ENCODE peak calls at places on chromosomes 11 and 22, in four cellular contexts. D is B cell, Q is suprapubic skin, N is GM10248. Y is an unnamed sample.

GRCh38 chr11:121039971-121040613 is 16.2 kb downstream of the TBCEL start:
- DNase-seq in D (no peak), Q (no peak), N (no peak), Y (no peak)

GRCh38 chr11:21866781-21867180 is 326.1 kb upstream of the ANO5 start:
- DNase-seq in D (no peak), Q (no peak), N (no peak), Y (no peak)

GRCh38 chr11:110710520-110711381 is 1.5 kb downstream of the ARHGAP20 start:
- DNase-seq in D (peak), Q (peak), N (peak), Y (peak)

GRCh38 chr11:74397531-74398243 is 546 bp downstream of the PGM2L1 start:
- DNase-seq in D (peak), Q (no peak), N (peak), Y (no peak)

GRCh38 chr22:24407278-24407665 is 20.1 kb upstream of the ADORA2A start:
- DNase-seq in D (no peak), Q (peak), N (no peak), Y (no peak)

GRCh38 chr11:114441921-114442320 is 2.7 kb downstream of the REXO2 start:
- DNase-seq in D (no peak), Q (no peak), N (no peak), Y (no peak)

GRCh38 chr11:47004595-47005033 is 68.1 kb downstream of the CSTPP1 start:
- DNase-seq in D (no peak), Q (peak), N (no peak), Y (peak)

GRCh38 chr11:108538022-108538424 is 39.8 kb upstream of the POGLUT3 start:
- DNase-seq in D (no peak), Q (no peak), N (no peak), Y (no peak)

DNA sequence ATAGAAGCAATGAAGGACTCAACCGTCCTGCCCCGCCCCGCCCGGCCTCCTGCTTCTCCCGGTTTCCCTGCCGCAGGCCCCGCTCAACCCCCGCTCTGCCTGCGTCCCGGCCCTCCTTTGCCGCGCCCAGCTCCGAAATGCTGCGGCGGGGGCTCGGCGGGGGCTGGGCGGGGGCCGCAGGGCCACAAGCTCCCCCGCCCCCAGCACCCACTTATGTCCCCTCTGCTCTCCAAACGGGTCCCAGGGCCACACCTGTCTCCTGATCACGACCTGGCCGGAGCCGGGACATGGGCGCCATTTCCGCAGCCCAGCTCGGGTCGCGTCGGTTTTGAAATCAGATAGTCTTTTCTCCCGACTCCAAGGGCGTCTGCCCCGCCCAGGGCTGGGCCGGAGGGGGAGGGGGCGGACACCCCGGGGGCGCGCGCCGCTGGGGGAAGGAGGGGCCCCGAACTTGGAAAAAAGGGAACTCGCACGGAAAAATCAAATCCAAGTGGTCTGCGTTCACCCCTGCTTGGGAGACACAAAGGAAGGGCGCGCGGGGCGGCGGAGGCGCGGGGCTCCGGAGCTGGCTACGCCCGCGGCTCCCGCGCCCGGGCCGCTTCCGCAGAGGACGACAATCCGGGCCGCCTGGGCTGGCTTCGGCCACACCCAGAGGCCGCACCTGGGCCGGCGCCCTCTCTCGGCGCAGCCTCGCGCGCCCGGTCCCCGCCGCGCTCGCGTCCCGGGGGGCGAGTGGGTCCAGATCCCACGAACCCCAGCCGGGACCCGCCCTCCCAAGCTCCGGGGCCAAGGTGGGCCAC is 70.5 kb upstream of the EP300 start:
- DNase-seq in D (peak), Q (peak), N (peak), Y (peak)
- TF ChIP-seq CTCF in D (no peak), Q (no peak), N (peak), Y (no peak)

DNA sequence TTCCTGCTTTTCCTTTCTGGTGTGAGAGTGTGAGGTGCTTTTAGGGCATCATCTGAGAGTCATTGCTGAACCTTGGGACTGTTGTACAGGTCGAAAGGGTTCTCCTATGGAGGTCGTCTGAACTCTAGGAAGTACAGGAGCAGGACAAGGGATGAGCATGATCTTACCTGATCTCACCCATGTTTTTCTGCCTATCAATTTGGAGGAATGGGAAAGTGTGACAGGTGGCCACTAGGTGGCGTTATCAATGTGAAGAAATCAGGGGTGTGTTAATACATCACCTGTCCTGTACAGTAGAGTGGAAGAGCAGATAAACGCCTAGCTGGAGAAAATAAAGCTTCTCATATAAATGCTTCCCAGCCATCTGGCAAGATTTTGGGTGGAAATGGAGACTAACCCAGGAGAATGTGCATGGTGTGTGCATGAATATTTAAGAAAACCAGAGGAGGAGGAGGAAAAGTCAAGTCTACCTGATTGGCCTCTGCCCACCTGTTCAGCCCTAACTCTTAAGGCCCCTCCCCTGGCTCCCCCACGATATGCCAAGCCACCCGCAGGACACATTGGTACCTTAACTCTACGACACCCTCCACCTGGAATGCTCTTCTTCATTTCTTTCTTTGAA is 72.0 kb upstream of the NARS2 start:
- DNase-seq in D (peak), Q (no peak), N (peak), Y (peak)
- TF ChIP-seq CTCF in D (peak), Q (peak), N (peak), Y (peak)

DNA sequence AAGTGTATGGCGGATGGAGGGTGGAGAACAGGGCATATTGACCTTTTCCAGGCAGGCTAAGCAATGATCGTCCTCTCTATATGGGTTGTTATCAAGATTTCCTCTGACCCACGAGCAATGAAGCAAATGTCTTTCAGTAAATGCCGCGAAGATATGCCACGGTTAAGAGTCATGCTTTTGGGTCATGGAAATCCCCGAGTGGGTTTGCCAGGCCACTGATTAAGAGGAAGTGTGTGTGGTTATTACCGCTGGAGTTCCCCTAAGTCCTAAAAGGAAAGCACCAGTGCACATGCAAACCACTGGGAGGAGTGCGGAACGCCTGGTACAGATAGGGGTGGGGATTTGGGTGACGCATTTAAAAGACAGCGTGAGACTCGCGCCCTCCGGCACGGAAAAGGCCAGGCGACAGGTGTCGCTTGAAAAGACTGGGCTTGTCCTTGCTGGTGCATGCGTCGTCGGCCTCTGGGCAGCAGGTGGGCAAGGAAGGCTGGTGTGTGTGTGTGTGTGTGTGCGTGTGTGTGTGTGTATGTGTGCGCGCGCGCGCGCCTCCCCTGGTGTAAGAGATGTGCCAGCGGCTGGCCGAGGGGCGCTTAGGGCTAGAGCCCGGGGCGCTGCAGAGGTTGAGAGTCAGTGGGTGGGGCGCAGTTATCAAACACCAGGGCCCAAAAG is at the start of gene BIRC3:
- DNase-seq in D (peak), Q (peak), N (peak), Y (peak)
- TF ChIP-seq CTCF in D (no peak), Q (peak), N (peak), Y (peak)

GRCh38 chr11:8309862-8310261 is 46.2 kb upstream of the LMO1 start:
- DNase-seq in D (no peak), Q (peak), N (no peak), Y (no peak)
- TF ChIP-seq CTCF in D (no peak), Q (peak), N (no peak), Y (no peak)

DNA sequence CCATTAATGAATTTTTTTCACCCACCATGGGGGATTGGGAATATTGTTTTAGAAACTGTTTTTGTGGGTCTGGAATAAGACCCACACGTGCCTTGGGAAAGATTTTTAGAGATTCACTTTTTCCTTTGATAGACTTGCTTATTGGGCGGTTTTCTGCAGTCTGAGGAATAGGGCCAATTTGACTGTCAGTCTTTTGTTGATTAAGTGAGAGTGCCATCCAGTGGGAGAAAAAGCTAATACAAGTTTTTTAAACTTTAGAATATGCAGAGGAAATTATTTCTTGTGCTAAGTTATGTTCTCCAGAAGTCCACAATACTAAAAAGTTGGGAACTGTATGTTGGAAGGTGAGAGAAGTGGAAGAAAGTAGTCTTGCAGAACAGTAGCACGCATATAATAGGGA is 56.1 kb downstream of the PRMT3 start:
- DNase-seq in D (no peak), Q (no peak), N (no peak), Y (peak)
- TF ChIP-seq CTCF in D (no peak), Q (no peak), N (peak), Y (peak)

GRCh38 chr22:42437488-42438292 is 5.5 kb upstream of the NFAM1 start:
- DNase-seq in D (peak), Q (peak), N (peak), Y (peak)
- TF ChIP-seq CTCF in D (peak), Q (peak), N (peak), Y (peak)

Y was measured in fibroblast of pulmonary artery.